ENCODE peak calls at places on chromosomes 5 and 9, in five cellular contexts. One of them, this sample, is unnamed.

GRCh38 chr9:12956261-12956660 is 181.4 kb downstream of the LURAP1L start:
- DNase-seq in stimulated activated CD8-positive, alpha-beta memory T cell treated with anti-CD3 and anti-CD28 coated beads, Interleukin-7, amount 100 ng/mL, for 4 hours: no peak
- DNase-seq in dorsolateral prefrontal cortex: no peak
- DNase-seq in DMS153: no peak
- DNase-seq in HTR-8/SVneo: no peak
- DNase-seq in this sample: no peak

GRCh38 chr9:104322581-104322980 is 181.5 kb upstream of the OR13F1 start:
- DNase-seq in stimulated activated CD8-positive, alpha-beta memory T cell treated with anti-CD3 and anti-CD28 coated beads, Interleukin-7, amount 100 ng/mL, for 4 hours: no peak
- DNase-seq in dorsolateral prefrontal cortex: no peak
- DNase-seq in HTR-8/SVneo: no peak
- DNase-seq in DMS153: no peak
- DNase-seq in this sample: no peak

GRCh38 chr5:111144352-111144930 is 52.3 kb downstream of the WDR36 start:
- DNase-seq in dorsolateral prefrontal cortex: no peak
- DNase-seq in stimulated activated CD8-positive, alpha-beta memory T cell treated with anti-CD3 and anti-CD28 coated beads, Interleukin-7, amount 100 ng/mL, for 4 hours: no peak
- DNase-seq in DMS153: no peak
- DNase-seq in HTR-8/SVneo: no peak
- DNase-seq in this sample: no peak

GRCh38 chr9:99172129-99173091 is 49.3 kb downstream of the ALG2 start:
- DNase-seq in stimulated activated CD8-positive, alpha-beta memory T cell treated with anti-CD3 and anti-CD28 coated beads, Interleukin-7, amount 100 ng/mL, for 4 hours: no peak
- DNase-seq in DMS153: peak
- DNase-seq in HTR-8/SVneo: no peak
- DNase-seq in dorsolateral prefrontal cortex: no peak
- DNase-seq in this sample: no peak

GRCh38 chr5:54024466-54024865 is 285.9 kb downstream of the ARL15 start:
- DNase-seq in DMS153: no peak
- DNase-seq in dorsolateral prefrontal cortex: no peak
- DNase-seq in HTR-8/SVneo: peak
- DNase-seq in stimulated activated CD8-positive, alpha-beta memory T cell treated with anti-CD3 and anti-CD28 coated beads, Interleukin-7, amount 100 ng/mL, for 4 hours: no peak
- DNase-seq in this sample: peak

GRCh38 chr5:1568201-1568979 is 44.6 kb upstream of the LPCAT1 start:
- DNase-seq in dorsolateral prefrontal cortex: no peak
- DNase-seq in stimulated activated CD8-positive, alpha-beta memory T cell treated with anti-CD3 and anti-CD28 coated beads, Interleukin-7, amount 100 ng/mL, for 4 hours: no peak
- DNase-seq in DMS153: no peak
- DNase-seq in HTR-8/SVneo: no peak
- DNase-seq in this sample: peak

GRCh38 chr9:91580136-91580535 is 156.5 kb upstream of the NFIL3 start:
- DNase-seq in stimulated activated CD8-positive, alpha-beta memory T cell treated with anti-CD3 and anti-CD28 coated beads, Interleukin-7, amount 100 ng/mL, for 4 hours: no peak
- DNase-seq in dorsolateral prefrontal cortex: no peak
- DNase-seq in DMS153: no peak
- DNase-seq in HTR-8/SVneo: peak
- DNase-seq in this sample: no peak

GRCh38 chr5:9716838-9717281 is 86.7 kb upstream of the TAS2R1 start:
- DNase-seq in DMS153: no peak
- DNase-seq in HTR-8/SVneo: peak
- DNase-seq in dorsolateral prefrontal cortex: no peak
- DNase-seq in stimulated activated CD8-positive, alpha-beta memory T cell treated with anti-CD3 and anti-CD28 coated beads, Interleukin-7, amount 100 ng/mL, for 4 hours: no peak
- DNase-seq in this sample: peak